ENCODE peak calls at places on chromosome 17, in six cellular contexts. One of them, this sample, is unnamed.

GRCh38 chr17:1649844-1650409 is at the start of gene RILP:
- DNase-seq in ovary: peak; percentile 81
- DNase-seq in body of pancreas: peak; percentile 95
- DNase-seq in heart right ventricle: peak; percentile 89
- DNase-seq in neural progenitor cell: no peak
- DNase-seq in stomach: peak; percentile 95
- DNase-seq in this sample: peak; percentile 88

GRCh38 chr17:77427471-77427991 is 286.8 kb downstream of the SEC14L1 start:
- DNase-seq in ovary: peak; percentile 86
- DNase-seq in body of pancreas: peak; percentile 54
- DNase-seq in heart right ventricle: no peak
- DNase-seq in neural progenitor cell: no peak
- DNase-seq in stomach: no peak
- DNase-seq in this sample: peak; percentile 92

GRCh38 chr17:83118071-83118841 is 38.8 kb downstream of the METRNL start:
- DNase-seq in ovary: peak; percentile 40
- DNase-seq in body of pancreas: no peak
- DNase-seq in heart right ventricle: no peak
- DNase-seq in neural progenitor cell: no peak
- DNase-seq in stomach: no peak
- DNase-seq in this sample: no peak

GRCh38 chr17:2703606-2704005 is 8.0 kb downstream of the CLUH start:
- DNase-seq in ovary: peak; percentile 29
- DNase-seq in body of pancreas: no peak
- DNase-seq in heart right ventricle: no peak
- DNase-seq in neural progenitor cell: no peak
- DNase-seq in stomach: no peak
- DNase-seq in this sample: no peak

GRCh38 chr17:49508891-49509587 is 13.9 kb downstream of the NGFR start:
- DNase-seq in ovary: no peak
- DNase-seq in body of pancreas: no peak
- DNase-seq in heart right ventricle: no peak
- DNase-seq in neural progenitor cell: no peak
- DNase-seq in stomach: no peak
- DNase-seq in this sample: no peak

GRCh38 chr17:47276444-47276843 is 22.8 kb downstream of the ITGB3 start:
- DNase-seq in ovary: no peak
- DNase-seq in body of pancreas: no peak
- DNase-seq in heart right ventricle: no peak
- DNase-seq in neural progenitor cell: no peak
- DNase-seq in stomach: no peak
- DNase-seq in this sample: no peak

GRCh38 chr17:38667099-38667786 is 7.5 kb downstream of the EPOP start:
- DNase-seq in ovary: peak; percentile 65
- DNase-seq in body of pancreas: peak; percentile 74
- DNase-seq in heart right ventricle: peak; percentile 60
- DNase-seq in neural progenitor cell: peak; percentile 88
- DNase-seq in stomach: peak; percentile 70
- DNase-seq in this sample: peak; percentile 71

GRCh38 chr17:74340470-74341023 is 14.5 kb downstream of the KIF19 start:
- DNase-seq in ovary: no peak
- DNase-seq in body of pancreas: no peak
- DNase-seq in heart right ventricle: no peak
- DNase-seq in neural progenitor cell: no peak
- DNase-seq in stomach: no peak
- DNase-seq in this sample: no peak

GRCh38 chr17:15886804-15887203 is 58.1 kb upstream of the ADORA2B start:
- DNase-seq in ovary: no peak
- DNase-seq in body of pancreas: no peak
- DNase-seq in heart right ventricle: no peak
- DNase-seq in neural progenitor cell: no peak
- DNase-seq in stomach: no peak
- DNase-seq in this sample: peak; percentile 31

GRCh38 chr17:83186226-83186625 is 106.8 kb downstream of the METRNL start:
- DNase-seq in ovary: peak; percentile 46
- DNase-seq in body of pancreas: peak; percentile 2
- DNase-seq in heart right ventricle: no peak
- DNase-seq in neural progenitor cell: peak; percentile 32
- DNase-seq in stomach: no peak
- DNase-seq in this sample: no peak

GRCh38 chr17:58166682-58167081 is at the start of gene OR4D2:
- DNase-seq in ovary: no peak
- DNase-seq in body of pancreas: no peak
- DNase-seq in heart right ventricle: no peak
- DNase-seq in neural progenitor cell: no peak
- DNase-seq in stomach: no peak
- DNase-seq in this sample: no peak

GRCh38 chr17:9356488-9356911 is 219.1 kb downstream of the STX8 start:
- DNase-seq in ovary: no peak
- DNase-seq in body of pancreas: peak; percentile 20
- DNase-seq in heart right ventricle: peak; percentile 7
- DNase-seq in neural progenitor cell: peak; percentile 11
- DNase-seq in stomach: no peak
- DNase-seq in this sample: no peak

GRCh38 chr17:58189436-58190146 is 2.9 kb upstream of the EPX start:
- DNase-seq in ovary: no peak
- DNase-seq in body of pancreas: peak; percentile 45
- DNase-seq in heart right ventricle: peak; percentile 32
- DNase-seq in neural progenitor cell: no peak
- DNase-seq in stomach: peak; percentile 33
- DNase-seq in this sample: peak; percentile 71

GRCh38 chr17:56393156-56393555 is 200.3 kb upstream of the NOG start:
- DNase-seq in ovary: no peak
- DNase-seq in body of pancreas: no peak
- DNase-seq in heart right ventricle: no peak
- DNase-seq in neural progenitor cell: no peak
- DNase-seq in stomach: no peak
- DNase-seq in this sample: no peak

GRCh38 chr17:40820228-40820838 is 2.1 kb downstream of the KRT10 start:
- DNase-seq in ovary: no peak
- DNase-seq in body of pancreas: no peak
- DNase-seq in heart right ventricle: no peak
- DNase-seq in neural progenitor cell: no peak
- DNase-seq in stomach: no peak
- DNase-seq in this sample: no peak

GRCh38 chr17:9905902-9906301 is 831 bp upstream of the RCVRN start:
- DNase-seq in ovary: no peak
- DNase-seq in body of pancreas: peak; percentile 17
- DNase-seq in heart right ventricle: no peak
- DNase-seq in neural progenitor cell: peak; percentile 66
- DNase-seq in stomach: no peak
- DNase-seq in this sample: no peak

GRCh38 chr17:38465420-38466345 is 37.4 kb downstream of the ARHGAP23 start:
- DNase-seq in ovary: peak; percentile 76
- DNase-seq in body of pancreas: peak; percentile 40
- DNase-seq in heart right ventricle: peak; percentile 71
- DNase-seq in neural progenitor cell: no peak
- DNase-seq in stomach: peak; percentile 42
- DNase-seq in this sample: peak; percentile 73

GRCh38 chr17:65099941-65100315 is 37.2 kb upstream of the RGS9 start:
- DNase-seq in ovary: no peak
- DNase-seq in body of pancreas: peak; percentile 48
- DNase-seq in heart right ventricle: no peak
- DNase-seq in neural progenitor cell: no peak
- DNase-seq in stomach: peak; percentile 45
- DNase-seq in this sample: peak; percentile 39

GRCh38 chr17:28471531-28472342 is 1.7 kb upstream of the SLC13A2 start:
- DNase-seq in ovary: no peak
- DNase-seq in body of pancreas: no peak
- DNase-seq in heart right ventricle: no peak
- DNase-seq in neural progenitor cell: no peak
- DNase-seq in stomach: no peak
- DNase-seq in this sample: no peak
- H3K27ac ChIP-seq in ovary: no peak overlapping the region
- H3K27ac ChIP-seq in body of pancreas: no peak overlapping the region
- H3K27ac ChIP-seq in heart right ventricle: no peak overlapping the region
- H3K27ac ChIP-seq in neural progenitor cell: no peak overlapping the region
- H3K27ac ChIP-seq in stomach: no peak overlapping the region
- H3K27ac ChIP-seq in this sample: no peak overlapping the region

GRCh38 chr17:43880420-43880991 is 26.8 kb downstream of the MPP2 start:
- DNase-seq in ovary: peak; percentile 52
- DNase-seq in body of pancreas: peak; percentile 71
- DNase-seq in heart right ventricle: no peak
- DNase-seq in neural progenitor cell: peak; percentile 74
- DNase-seq in stomach: peak; percentile 71
- DNase-seq in this sample: peak; percentile 54
- TF ChIP-seq CTCF in ovary: no peak
- TF ChIP-seq CTCF in body of pancreas: peak; percentile 71
- TF ChIP-seq CTCF in heart right ventricle: peak; percentile 73
- TF ChIP-seq CTCF in neural progenitor cell: peak; percentile 79
- TF ChIP-seq CTCF in stomach: no peak
- TF ChIP-seq CTCF in this sample: peak; percentile 44

GRCh38 chr17:20098314-20098713 is 89.2 kb downstream of the SPECC1 start:
- DNase-seq in ovary: no peak
- DNase-seq in body of pancreas: no peak
- DNase-seq in heart right ventricle: no peak
- DNase-seq in neural progenitor cell: no peak
- DNase-seq in stomach: no peak
- DNase-seq in this sample: no peak

GRCh38 chr17:20096430-20096829 is 87.3 kb downstream of the SPECC1 start:
- DNase-seq in ovary: peak; percentile 68
- DNase-seq in body of pancreas: no peak
- DNase-seq in heart right ventricle: no peak
- DNase-seq in neural progenitor cell: no peak
- DNase-seq in stomach: no peak
- DNase-seq in this sample: no peak

GRCh38 chr17:20094777-20095176 is 85.6 kb downstream of the SPECC1 start:
- DNase-seq in ovary: no peak
- DNase-seq in body of pancreas: no peak
- DNase-seq in heart right ventricle: no peak
- DNase-seq in neural progenitor cell: no peak
- DNase-seq in stomach: no peak
- DNase-seq in this sample: no peak

GRCh38 chr17:20095366-20096080 is 86.4 kb downstream of the SPECC1 start:
- DNase-seq in ovary: peak; percentile 76
- DNase-seq in body of pancreas: peak; percentile 60
- DNase-seq in heart right ventricle: peak; percentile 82
- DNase-seq in neural progenitor cell: peak; percentile 83
- DNase-seq in stomach: peak; percentile 57
- DNase-seq in this sample: peak; percentile 68

DNA sequence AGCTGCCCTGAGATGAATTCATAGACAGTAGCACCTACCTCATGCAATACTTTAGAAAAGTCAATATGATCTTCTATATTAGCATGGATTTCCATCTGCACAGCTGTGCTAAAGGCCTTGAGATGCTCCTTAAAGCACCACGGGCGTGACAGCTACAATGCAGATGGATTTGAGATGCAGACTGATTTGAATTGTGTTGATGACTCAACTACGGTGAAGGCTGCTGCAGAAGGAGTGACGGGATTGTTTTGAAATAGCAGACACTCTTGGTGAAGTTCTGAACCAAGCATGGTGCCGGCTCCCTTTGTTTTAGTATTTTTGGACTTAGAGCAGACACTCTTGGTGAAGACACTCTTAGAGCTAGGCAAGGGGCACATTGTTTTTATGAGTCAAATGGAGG is 88.2 kb downstream of the SPECC1 start:
- DNase-seq in ovary: no peak
- DNase-seq in body of pancreas: no peak
- DNase-seq in heart right ventricle: no peak
- DNase-seq in neural progenitor cell: no peak
- DNase-seq in stomach: no peak
- DNase-seq in this sample: no peak
- H3K27ac ChIP-seq in ovary: no peak overlapping the region
- H3K27ac ChIP-seq in body of pancreas: no peak overlapping the region
- H3K27ac ChIP-seq in heart right ventricle: no peak overlapping the region
- H3K27ac ChIP-seq in neural progenitor cell: no peak overlapping the region
- H3K27ac ChIP-seq in stomach: no peak overlapping the region
- H3K27ac ChIP-seq in this sample: no peak overlapping the region

GRCh38 chr17:81702934-81703746 is at the start of gene MRPL12:
- DNase-seq in ovary: peak; percentile 95
- DNase-seq in body of pancreas: peak; percentile 94
- DNase-seq in heart right ventricle: peak; percentile 93
- DNase-seq in neural progenitor cell: peak; percentile 99
- DNase-seq in stomach: peak; percentile 94
- DNase-seq in this sample: peak; percentile 90
- TF ChIP-seq CTCF in ovary: peak; percentile 43
- TF ChIP-seq CTCF in body of pancreas: no peak
- TF ChIP-seq CTCF in heart right ventricle: peak; percentile 28
- TF ChIP-seq CTCF in neural progenitor cell: no peak
- TF ChIP-seq CTCF in stomach: no peak
- TF ChIP-seq CTCF in this sample: peak; percentile 49

GRCh38 chr17:4899341-4900230 is at the start of gene C17orf107:
- DNase-seq in ovary: peak; percentile 90
- DNase-seq in body of pancreas: peak; percentile 91
- DNase-seq in heart right ventricle: peak; percentile 83
- DNase-seq in neural progenitor cell: peak; percentile 81
- DNase-seq in stomach: peak; percentile 91
- DNase-seq in this sample: peak; percentile 71
- H3K27ac ChIP-seq in ovary: peak within 1 kb of the TSS; percentile 66
- H3K27ac ChIP-seq in body of pancreas: no peak within 1 kb of the TSS
- H3K27ac ChIP-seq in heart right ventricle: peak within 1 kb of the TSS; percentile 43
- H3K27ac ChIP-seq in neural progenitor cell: no peak within 1 kb of the TSS
- H3K27ac ChIP-seq in stomach: peak within 1 kb of the TSS; percentile 61
- H3K27ac ChIP-seq in this sample: no peak within 1 kb of the TSS

DNA sequence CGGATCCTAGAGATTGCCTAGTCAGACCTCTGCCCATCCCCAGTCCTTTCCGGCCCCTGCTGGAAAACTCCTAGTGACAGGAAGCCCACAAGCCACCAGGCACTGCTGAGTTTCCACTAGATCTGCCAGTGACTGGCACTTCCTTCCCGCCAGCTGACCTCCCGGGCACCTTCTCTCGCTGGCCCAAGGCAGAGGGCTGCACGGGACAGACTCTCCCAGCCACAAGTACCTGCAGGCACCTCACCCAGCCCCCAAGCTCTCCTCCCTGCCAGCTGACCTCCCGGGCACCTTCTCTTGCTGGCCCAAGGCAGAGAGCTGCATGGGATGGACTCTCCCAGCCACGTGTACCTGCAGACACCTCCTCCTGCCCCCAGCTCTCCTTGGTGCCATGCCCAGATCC is 66.3 kb upstream of the DOC2B start:
- DNase-seq in ovary: peak; percentile 26
- DNase-seq in body of pancreas: no peak
- DNase-seq in heart right ventricle: no peak
- DNase-seq in neural progenitor cell: no peak
- DNase-seq in stomach: peak; percentile 55
- DNase-seq in this sample: peak; percentile 34
- TF ChIP-seq CTCF in ovary: no peak
- TF ChIP-seq CTCF in body of pancreas: no peak
- TF ChIP-seq CTCF in heart right ventricle: no peak
- TF ChIP-seq CTCF in neural progenitor cell: no peak
- TF ChIP-seq CTCF in stomach: no peak
- TF ChIP-seq CTCF in this sample: no peak

GRCh38 chr17:81299846-81300585 is 4.9 kb upstream of the SLC38A10 start:
- DNase-seq in ovary: no peak
- DNase-seq in body of pancreas: no peak
- DNase-seq in heart right ventricle: no peak
- DNase-seq in neural progenitor cell: no peak
- DNase-seq in stomach: no peak
- DNase-seq in this sample: no peak

GRCh38 chr17:81301195-81302144 is 6.4 kb upstream of the SLC38A10 start:
- DNase-seq in ovary: no peak
- DNase-seq in body of pancreas: no peak
- DNase-seq in heart right ventricle: no peak
- DNase-seq in neural progenitor cell: no peak
- DNase-seq in stomach: no peak
- DNase-seq in this sample: no peak

GRCh38 chr17:81300586-81301155 is 5.6 kb upstream of the SLC38A10 start:
- DNase-seq in ovary: no peak
- DNase-seq in body of pancreas: no peak
- DNase-seq in heart right ventricle: no peak
- DNase-seq in neural progenitor cell: no peak
- DNase-seq in stomach: no peak
- DNase-seq in this sample: no peak

GRCh38 chr17:81298325-81298990 is 3.4 kb upstream of the SLC38A10 start:
- DNase-seq in ovary: no peak
- DNase-seq in body of pancreas: no peak
- DNase-seq in heart right ventricle: no peak
- DNase-seq in neural progenitor cell: no peak
- DNase-seq in stomach: no peak
- DNase-seq in this sample: no peak

GRCh38 chr17:81298991-81299733 is 4.1 kb upstream of the SLC38A10 start:
- DNase-seq in ovary: peak; percentile 64
- DNase-seq in body of pancreas: no peak
- DNase-seq in heart right ventricle: no peak
- DNase-seq in neural progenitor cell: no peak
- DNase-seq in stomach: no peak
- DNase-seq in this sample: no peak
- H3K27ac ChIP-seq in ovary: no peak overlapping the region
- H3K27ac ChIP-seq in body of pancreas: no peak overlapping the region
- H3K27ac ChIP-seq in heart right ventricle: no peak overlapping the region
- H3K27ac ChIP-seq in neural progenitor cell: no peak overlapping the region
- H3K27ac ChIP-seq in stomach: peak overlapping the region; percentile 13
- H3K27ac ChIP-seq in this sample: no peak overlapping the region

This sample was measured in adrenal gland.